ENCODE peak calls at places on chromosome 14, in eight cellular contexts. W, I, Q, K, L, D, V and A are unnamed samples.

GRCh38 chr14:92635031-92635430 is 113.4 kb downstream of the LGMN start:
- DNase-seq in D (no peak), I (no peak), L (no peak), Q (no peak), V (no peak), K (no peak), W (no peak), A (no peak)

GRCh38 chr14:50647753-50648152 is 20.4 kb downstream of the SAV1 start:
- DNase-seq in I (no peak), K (no peak), Q (no peak), D (peak), W (no peak), V (no peak), L (no peak), A (no peak)

GRCh38 chr14:98197933-98198332 is 1074.1 kb downstream of the BCL11B start:
- DNase-seq in D (no peak), Q (no peak), V (no peak), I (no peak), K (no peak), W (no peak), L (no peak), A (no peak)

GRCh38 chr14:33720388-33720787 is 230.5 kb downstream of the EGLN3 start:
- DNase-seq in Q (no peak), K (no peak), L (no peak), I (no peak), D (no peak), V (no peak), W (no peak), A (no peak)

GRCh38 chr14:101075025-101075800 is 171.7 kb upstream of the RTL1 start:
- DNase-seq in Q (no peak), W (no peak), L (no peak), V (no peak), D (no peak), K (no peak), I (no peak), A (no peak)

GRCh38 chr14:23021479-23021878 is 11.5 kb upstream of the C14orf93 start:
- DNase-seq in I (no peak), D (no peak), L (no peak), V (no peak), Q (no peak), K (no peak), W (no peak), A (no peak)

GRCh38 chr14:101110729-101111619 is 207.5 kb upstream of the RTL1 start:
- DNase-seq in W (no peak), V (no peak), D (no peak), K (no peak), Q (no peak), L (no peak), I (no peak), A (no peak)

GRCh38 chr14:31930493-31931225 is 146.4 kb upstream of the ARHGAP5 start:
- DNase-seq in L (no peak), W (no peak), I (no peak), Q (no peak), K (no peak), D (peak), V (no peak), A (no peak)

GRCh38 chr14:89027097-89027740 is 202.8 kb downstream of the TTC8 start:
- DNase-seq in K (peak), I (no peak), L (peak), D (peak), V (peak), Q (peak), W (peak), A (peak)

GRCh38 chr14:20350860-20351259 is 7.4 kb downstream of the PARP2 start:
- DNase-seq in V (no peak), L (no peak), W (no peak), I (no peak), K (no peak), D (peak), Q (no peak), A (no peak)

GRCh38 chr14:61751475-61751989 is 10.7 kb upstream of the SNAPC1 start:
- DNase-seq in D (no peak), W (no peak), L (no peak), Q (no peak), V (no peak), I (no peak), K (no peak), A (no peak)

GRCh38 chr14:63603749-63604277 is 37.9 kb downstream of the WDR89 start:
- DNase-seq in K (no peak), D (no peak), L (no peak), I (no peak), V (no peak), Q (no peak), W (no peak), A (no peak)

GRCh38 chr14:76863724-76864407 is 37.7 kb downstream of the LRRC74A start:
- DNase-seq in K (no peak), V (no peak), L (no peak), Q (no peak), W (no peak), I (no peak), D (no peak), A (no peak)

GRCh38 chr14:61977217-61977616 is 215.0 kb downstream of the SNAPC1 start:
- DNase-seq in K (no peak), I (no peak), Q (no peak), L (no peak), D (no peak), W (no peak), V (no peak), A (no peak)

GRCh38 chr14:85466678-85467077 is 63.3 kb upstream of the FLRT2 start:
- DNase-seq in D (no peak), L (no peak), Q (no peak), W (no peak), K (no peak), I (no peak), V (no peak), A (no peak)

GRCh38 chr14:33271216-33271615 is 332.5 kb downstream of the NPAS3 start:
- DNase-seq in L (no peak), D (peak), Q (no peak), V (no peak), I (no peak), W (no peak), K (no peak), A (no peak)

GRCh38 chr14:36396798-36397197 is 76.4 kb upstream of the MBIP start:
- DNase-seq in I (no peak), Q (no peak), K (no peak), D (no peak), W (no peak), L (no peak), V (no peak), A (no peak)

GRCh38 chr14:51014086-51014485 is 69.8 kb upstream of the PYGL start:
- DNase-seq in K (no peak), I (no peak), D (peak), W (no peak), L (no peak), V (no peak), Q (no peak), A (no peak)

GRCh38 chr14:104821229-104821945 is 20.5 kb downstream of the ZBTB42 start:
- DNase-seq in D (no peak), V (no peak), K (peak), W (no peak), I (no peak), L (no peak), Q (no peak), A (no peak)

GRCh38 chr14:63717704-63718103 is 10.2 kb downstream of the SGPP1 start:
- DNase-seq in D (peak), Q (no peak), V (no peak), L (no peak), K (no peak), W (no peak), I (no peak), A (no peak)

GRCh38 chr14:99524804-99525698 is 43.8 kb downstream of the CCNK start:
- DNase-seq in I (no peak), L (no peak), Q (no peak), K (no peak), V (no peak), D (peak), W (no peak), A (no peak)

GRCh38 chr14:95958105-95958504 is 81.1 kb upstream of the C14orf132 start:
- DNase-seq in I (no peak), W (no peak), Q (no peak), V (no peak), K (no peak), D (no peak), L (no peak), A (no peak)

GRCh38 chr14:23950411-23951135 is 3.0 kb upstream of the DHRS4 start:
- DNase-seq in I (no peak), K (no peak), D (no peak), Q (no peak), W (no peak), L (no peak), V (no peak), A (no peak)

GRCh38 chr14:98131406-98131805 is 1140.6 kb downstream of the BCL11B start:
- DNase-seq in K (no peak), W (no peak), D (no peak), L (no peak), I (no peak), V (no peak), Q (no peak), A (no peak)

GRCh38 chr14:67480011-67480410 is 8.5 kb downstream of the TMEM229B start:
- DNase-seq in Q (no peak), L (no peak), W (no peak), K (no peak), I (no peak), D (no peak), V (no peak), A (no peak)

GRCh38 chr14:32121948-32122347 is 44.8 kb downstream of the ARHGAP5 start:
- DNase-seq in L (no peak), W (no peak), I (no peak), K (no peak), D (peak), V (no peak), Q (no peak), A (no peak)